ENCODE peak calls at places on chromosomes 1 and 21, in five cellular contexts. N is GM12892, O is HL-60, A is GM23338, X is K562. Z is an unnamed sample.

GRCh38 chr1:156616463-156616862 is 2.8 kb upstream of the HAPLN2 start:
- DNase-seq in N (no peak), O (no peak), A (no peak), X (peak; percentile 93), Z (peak; percentile 73)

GRCh38 chr1:61839702-61840101 is 97.4 kb downstream of the PATJ start:
- DNase-seq in N (no peak), O (no peak), A (no peak), X (no peak), Z (no peak)

GRCh38 chr1:109598655-109599054 is 20.8 kb downstream of the GNAT2 start:
- DNase-seq in N (no peak), O (no peak), A (peak; percentile 85), X (no peak), Z (no peak)

GRCh38 chr1:33008051-33008914 is 28.4 kb downstream of the AK2 start:
- DNase-seq in N (no peak), O (peak; percentile 50), A (no peak), X (no peak), Z (peak; percentile 72)

GRCh38 chr1:232875536-232875935 is 70.3 kb downstream of the MAP10 start:
- DNase-seq in N (no peak), O (no peak), A (no peak), X (no peak), Z (no peak)

GRCh38 chr1:20199410-20199809 is 13.1 kb upstream of the PLA2G2C start:
- DNase-seq in N (no peak), O (no peak), A (no peak), X (no peak), Z (no peak)

GRCh38 chr1:93488222-93488621 is 40.3 kb downstream of the FNBP1L start:
- DNase-seq in N (no peak), O (no peak), A (no peak), X (no peak), Z (no peak)

GRCh38 chr1:93082313-93082712 is 3.2 kb downstream of the MTF2 start:
- DNase-seq in N (no peak), O (no peak), A (no peak), X (no peak), Z (no peak)

GRCh38 chr1:116950497-116951174 is 40.9 kb downstream of the PTGFRN start:
- DNase-seq in N (no peak), O (no peak), A (no peak), X (no peak), Z (no peak)

GRCh38 chr1:34396042-34396441 is 219.3 kb downstream of the C1orf94 start:
- DNase-seq in N (no peak), O (no peak), A (peak; percentile 72), X (no peak), Z (no peak)

GRCh38 chr1:1788646-1789431 is 10.6 kb upstream of the NADK start:
- DNase-seq in N (no peak), O (peak; percentile 34), A (peak; percentile 72), X (peak; percentile 35), Z (no peak)

GRCh38 chr1:36322085-36322785 is 1.2 kb downstream of the EVA1B start:
- DNase-seq in N (no peak), O (no peak), A (peak; percentile 52), X (no peak), Z (no peak)

GRCh38 chr1:40640314-40641076 is 25.0 kb downstream of the RIMS3 start:
- DNase-seq in N (no peak), O (no peak), A (no peak), X (no peak), Z (no peak)

GRCh38 chr1:155136728-155137127 is 1.1 kb downstream of the SLC50A1 start:
- DNase-seq in N (no peak), O (no peak), A (peak; percentile 25), X (no peak), Z (no peak)

GRCh38 chr1:228367798-228368791 is 38.5 kb downstream of the TRIM11 start:
- DNase-seq in N (peak; percentile 56), O (no peak), A (peak; percentile 62), X (peak; percentile 96), Z (no peak)

GRCh38 chr1:155069551-155070391 is 6.2 kb downstream of the EFNA4 start:
- DNase-seq in N (no peak), O (no peak), A (peak; percentile 76), X (no peak), Z (no peak)

DNA sequence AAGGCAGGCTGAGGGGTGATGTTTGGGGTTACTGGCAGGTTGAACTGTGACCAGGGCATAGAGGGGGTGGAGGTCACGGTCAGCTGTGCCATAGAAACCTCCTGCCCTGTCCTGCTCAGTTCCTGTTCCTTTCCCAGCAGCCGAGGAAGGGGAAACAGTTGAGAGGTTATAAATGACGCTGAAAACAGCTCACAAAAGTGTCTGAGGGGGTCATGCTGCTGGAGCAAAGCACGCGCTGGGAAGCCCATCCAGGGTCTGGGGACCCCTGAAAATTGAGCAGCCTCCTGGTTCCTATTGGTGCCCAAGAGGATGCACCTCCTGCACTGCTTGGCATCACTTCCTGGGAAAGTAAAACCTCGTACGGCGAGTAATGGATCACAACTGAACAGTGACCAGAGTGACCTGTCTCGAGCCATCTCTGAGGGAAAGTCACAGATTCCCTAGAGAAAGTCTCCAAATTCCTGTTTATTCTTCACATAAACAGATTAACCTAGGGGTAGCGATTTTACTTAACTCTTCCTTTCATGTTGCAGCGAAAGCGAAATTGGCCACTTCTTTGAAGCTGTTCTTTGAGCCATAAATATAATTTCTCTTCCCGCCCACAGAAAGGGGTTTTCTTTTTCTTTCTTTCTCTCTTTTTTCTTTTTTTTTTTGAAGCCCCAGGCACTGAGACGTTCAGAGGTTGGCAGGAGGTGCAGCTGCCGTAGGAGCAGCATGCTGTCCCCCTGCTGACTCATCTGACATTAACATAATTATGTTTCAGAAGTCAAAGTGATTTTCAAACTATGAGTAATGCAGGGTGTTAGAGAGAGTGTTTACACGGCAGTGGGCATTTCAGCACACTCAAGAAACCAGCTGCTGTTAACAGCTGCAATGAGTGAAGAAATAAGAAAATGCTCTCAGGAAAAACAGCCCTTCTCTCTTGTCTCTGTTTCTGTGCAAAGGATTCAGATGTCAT is 41.8 kb upstream of the ATF3 start:
- DNase-seq in N (peak; percentile 61), O (no peak), A (no peak), X (peak; percentile 74), Z (peak; percentile 40)
- TF ChIP-seq POLR2AphosphoS5 in N (peak; percentile 31), O (no peak), A (no peak), X (no peak), Z (peak; percentile 16)

GRCh38 chr1:247296599-247297180 is 35.0 kb downstream of the ZNF496 start:
- DNase-seq in N (no peak), O (no peak), A (no peak), X (peak; percentile 51), Z (no peak)
- TF ChIP-seq POLR2AphosphoS5 in N (no peak), O (no peak), A (peak; percentile 2), X (no peak), Z (no peak)

GRCh38 chr1:14531519-14531918 is 67.0 kb upstream of the KAZN start:
- DNase-seq in N (no peak), O (no peak), A (no peak), X (no peak), Z (no peak)
- TF ChIP-seq POLR2AphosphoS5 in N (no peak), O (no peak), A (no peak), X (no peak), Z (no peak)

GRCh38 chr1:192022839-192023238 is 135.4 kb upstream of the RGS18 start:
- DNase-seq in N (no peak), O (no peak), A (no peak), X (no peak), Z (no peak)
- TF ChIP-seq POLR2AphosphoS5 in N (no peak), O (no peak), A (no peak), X (no peak), Z (no peak)

GRCh38 chr1:27563407-27564263 is 40.3 kb downstream of the AHDC1 start:
- DNase-seq in N (no peak), O (no peak), A (no peak), X (peak; percentile 78), Z (no peak)
- TF ChIP-seq POLR2AphosphoS5 in N (no peak), O (no peak), A (no peak), X (no peak), Z (no peak)

DNA sequence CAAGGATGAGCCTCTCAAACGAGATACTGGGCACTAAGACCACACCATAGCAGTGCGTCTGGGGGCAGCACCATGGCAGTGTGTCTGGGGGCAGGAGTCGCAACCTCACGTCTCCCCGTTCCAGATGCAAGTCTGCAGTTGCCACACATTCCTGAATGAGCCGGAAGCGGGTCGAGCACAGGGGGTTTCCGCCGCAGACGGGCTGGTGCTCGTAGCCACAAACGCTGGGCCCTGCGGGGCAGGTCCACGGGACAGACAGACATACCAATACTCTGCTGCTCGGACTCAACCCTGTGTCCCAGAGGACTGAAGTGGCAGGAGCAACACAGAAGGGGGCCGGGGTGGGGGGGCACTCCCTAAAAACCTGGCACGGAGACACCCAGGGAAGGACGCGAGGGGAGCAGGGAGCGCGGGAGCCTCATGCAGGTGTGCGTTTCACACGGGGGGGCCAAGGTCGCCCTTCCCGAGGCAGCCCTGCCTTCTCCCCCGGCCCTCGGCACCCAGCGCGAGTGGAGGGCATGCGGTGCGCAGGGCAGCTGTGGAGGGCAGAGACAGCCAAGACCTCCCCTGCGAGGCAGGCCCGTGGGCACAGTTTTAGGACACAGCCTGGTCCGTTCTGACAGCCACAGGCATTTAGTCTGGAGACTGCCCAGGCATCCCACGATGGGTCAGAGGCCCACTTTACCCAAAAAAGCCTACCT is 24.5 kb downstream of the PTTG1IP start:
- DNase-seq in N (no peak), O (peak; percentile 33), A (no peak), X (no peak), Z (no peak)
- TF ChIP-seq POLR2AphosphoS5 in N (no peak), O (peak; percentile 53), A (no peak), X (no peak), Z (no peak)

GRCh38 chr1:231576804-231577718 is 48.6 kb downstream of the TSNAX start:
- DNase-seq in N (no peak), O (no peak), A (no peak), X (no peak), Z (no peak)

GRCh38 chr1:231566468-231566867 is 38.0 kb downstream of the TSNAX start:
- DNase-seq in N (no peak), O (no peak), A (no peak), X (no peak), Z (no peak)

GRCh38 chr1:231575472-231575871 is 47.0 kb downstream of the TSNAX start:
- DNase-seq in N (no peak), O (no peak), A (no peak), X (no peak), Z (no peak)

GRCh38 chr1:231571904-231572303 is 43.4 kb downstream of the TSNAX start:
- DNase-seq in N (no peak), O (no peak), A (no peak), X (no peak), Z (no peak)
- TF ChIP-seq POLR2AphosphoS5 in N (no peak), O (no peak), A (no peak), X (no peak), Z (no peak)

DNA sequence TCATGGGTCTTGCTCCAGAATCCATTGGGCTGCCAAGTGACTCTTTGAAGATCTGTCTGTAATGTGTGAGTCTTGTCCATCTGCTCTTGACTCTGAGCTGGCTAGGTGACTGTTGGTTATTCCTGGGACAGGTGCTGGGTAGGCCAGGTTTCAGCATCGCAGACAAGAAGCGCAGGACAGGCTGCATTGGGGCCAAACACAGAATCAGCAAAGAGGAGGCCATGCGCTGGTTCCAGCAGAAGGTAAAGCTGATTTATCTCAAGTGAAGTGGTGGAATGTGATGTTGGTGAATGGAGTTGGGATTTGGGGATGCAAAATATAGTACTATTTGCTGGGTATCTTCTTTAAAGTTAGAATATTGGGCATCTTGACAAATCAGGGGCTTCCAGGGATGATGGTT is 4.1 kb downstream of the RPL11 start:
- DNase-seq in N (no peak), O (no peak), A (no peak), X (no peak), Z (no peak)
- TF ChIP-seq POLR2AphosphoS5 in N (peak; percentile 27), O (no peak), A (no peak), X (peak; percentile 57), Z (no peak)

Z was measured in prostate gland.